ENCODE peak calls at places on chromosomes 7 and 10, in ten cellular contexts. F, A, D, G, Y, R, Z, Q, J and O are unnamed samples.

GRCh38 chr10:47381427-47382379 is 2.4 kb downstream of the ZNF488 start:
- DNase-seq in D (no peak), Y (no peak), R (no peak), A (no peak), G (no peak), J (peak), F (no peak), Z (peak), Q (no peak), O (no peak)

GRCh38 chr10:63707254-63707910 is 186.2 kb downstream of the REEP3 start:
- DNase-seq in R (peak), D (no peak), F (no peak), Z (no peak), J (no peak), A (no peak), G (no peak), Y (peak), Q (peak), O (no peak)

GRCh38 chr10:26550774-26551526 is 112.8 kb downstream of the APBB1IP start:
- DNase-seq in F (no peak), Q (no peak), R (peak), G (no peak), D (no peak), Y (no peak), Z (no peak), J (no peak), A (no peak), O (no peak)

GRCh38 chr7:128728608-128729007 is 10.6 kb upstream of the CALU start:
- DNase-seq in G (no peak), D (no peak), R (no peak), J (no peak), Q (no peak), F (no peak), Z (no peak), Y (peak), A (no peak), O (no peak)

GRCh38 chr10:130432271-130432670 is 296.1 kb downstream of the GLRX3 start:
- DNase-seq in J (no peak), Q (no peak), Z (no peak), D (no peak), F (no peak), G (no peak), R (no peak), A (no peak), Y (no peak), O (no peak)

GRCh38 chr7:35707422-35707821 is 12.5 kb upstream of the HERPUD2 start:
- DNase-seq in J (no peak), R (no peak), Y (no peak), Z (no peak), G (no peak), A (no peak), Q (no peak), F (no peak), D (no peak), O (no peak)

GRCh38 chr10:15518256-15518655 is 147.2 kb upstream of the FAM171A1 start:
- DNase-seq in Z (no peak), R (no peak), F (no peak), Y (peak), Q (no peak), G (no peak), A (no peak), J (no peak), D (no peak), O (no peak)

GRCh38 chr10:133160813-133161471 is 923 bp downstream of the KNDC1 start:
- DNase-seq in Y (no peak), F (no peak), A (no peak), R (no peak), J (no peak), D (no peak), G (no peak), Z (no peak), Q (no peak), O (no peak)

GRCh38 chr7:88091988-88092675 is 127.7 kb downstream of the SRI start:
- DNase-seq in D (no peak), G (no peak), R (no peak), A (no peak), J (no peak), Z (no peak), Q (no peak), F (no peak), Y (no peak), O (no peak)

GRCh38 chr10:11246752-11247467 is 229.2 kb downstream of the CELF2 start:
- DNase-seq in Y (no peak), D (no peak), A (no peak), R (no peak), Z (no peak), Q (no peak), F (no peak), G (no peak), J (no peak), O (no peak)

GRCh38 chr7:5077740-5078139 is 32.1 kb downstream of the RBAK start:
- DNase-seq in R (peak), F (no peak), D (no peak), J (no peak), Q (no peak), Y (no peak), Z (no peak), A (no peak), G (no peak), O (no peak)

DNA sequence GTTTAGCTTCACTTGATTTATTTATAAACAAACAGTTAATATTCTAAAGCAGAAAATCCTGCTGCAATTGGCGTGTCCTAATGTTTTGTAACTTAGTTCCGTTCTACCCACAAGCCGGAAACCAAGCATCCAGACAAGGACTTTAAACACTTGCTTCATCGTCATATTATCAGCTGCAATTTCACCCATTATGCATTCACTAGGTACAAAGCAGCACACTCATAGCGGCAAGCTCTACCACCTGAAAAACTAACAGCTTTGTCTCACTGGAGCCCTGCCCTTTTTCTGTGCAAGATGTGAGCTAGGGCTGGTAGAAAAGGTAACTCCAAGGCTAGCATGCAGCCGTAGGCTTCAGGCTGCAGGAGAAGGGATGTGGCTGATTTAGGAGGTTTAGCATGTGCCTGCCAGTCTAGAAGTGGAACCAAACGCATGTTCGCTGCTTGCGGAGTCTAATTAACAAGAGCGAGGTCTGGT is 43.7 kb upstream of the BPGM start:
- DNase-seq in D (no peak), R (peak), G (no peak), F (no peak), Q (no peak), Z (no peak), A (no peak), Y (peak), J (no peak), O (no peak)
- H3K27ac ChIP-seq in D (peak), R (peak), G (peak), F (no peak), Q (peak), Z (no peak), A (no peak), Y (no peak), J (no peak), O (no peak)

DNA sequence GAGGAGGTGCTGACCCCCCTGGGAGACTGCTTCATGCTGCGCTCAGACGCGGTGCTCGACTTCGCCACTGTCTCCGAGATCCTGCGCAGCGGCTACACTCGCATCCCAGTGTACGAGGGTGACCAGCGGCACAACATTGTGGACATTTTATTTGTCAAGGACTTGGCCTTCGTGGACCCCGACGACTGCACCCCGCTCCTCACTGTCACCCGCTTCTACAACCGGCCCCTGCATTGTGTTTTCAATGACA is 1.4 kb downstream of the CNNM1 start:
- DNase-seq in D (no peak), Z (no peak), G (no peak), J (no peak), R (no peak), A (no peak), Y (no peak), F (no peak), Q (no peak), O (no peak)
- H3K4me3 ChIP-seq in D (peak), Z (no peak), G (no peak), J (peak), R (peak), A (peak), Y (no peak), F (no peak), Q (no peak), O (no peak)

GRCh38 chr7:2661602-2662272 is 26.3 kb upstream of the AMZ1 start:
- DNase-seq in Z (no peak), Q (no peak), F (peak), R (no peak), G (no peak), A (no peak), Y (no peak), D (no peak), J (no peak), O (no peak)

GRCh38 chr7:2661096-2661449 is 26.9 kb upstream of the AMZ1 start:
- DNase-seq in F (no peak), D (no peak), A (no peak), Z (no peak), J (no peak), Y (no peak), R (no peak), G (no peak), Q (no peak), O (no peak)

GRCh38 chr7:2663960-2664359 is 24.0 kb upstream of the AMZ1 start:
- DNase-seq in A (no peak), D (no peak), G (no peak), R (no peak), J (no peak), Z (no peak), Q (no peak), F (peak), Y (no peak), O (no peak)

GRCh38 chr7:2663121-2663886 is 24.7 kb upstream of the AMZ1 start:
- DNase-seq in F (peak), R (no peak), Y (peak), Q (no peak), A (no peak), Z (no peak), G (no peak), D (peak), J (peak), O (no peak)

DNA sequence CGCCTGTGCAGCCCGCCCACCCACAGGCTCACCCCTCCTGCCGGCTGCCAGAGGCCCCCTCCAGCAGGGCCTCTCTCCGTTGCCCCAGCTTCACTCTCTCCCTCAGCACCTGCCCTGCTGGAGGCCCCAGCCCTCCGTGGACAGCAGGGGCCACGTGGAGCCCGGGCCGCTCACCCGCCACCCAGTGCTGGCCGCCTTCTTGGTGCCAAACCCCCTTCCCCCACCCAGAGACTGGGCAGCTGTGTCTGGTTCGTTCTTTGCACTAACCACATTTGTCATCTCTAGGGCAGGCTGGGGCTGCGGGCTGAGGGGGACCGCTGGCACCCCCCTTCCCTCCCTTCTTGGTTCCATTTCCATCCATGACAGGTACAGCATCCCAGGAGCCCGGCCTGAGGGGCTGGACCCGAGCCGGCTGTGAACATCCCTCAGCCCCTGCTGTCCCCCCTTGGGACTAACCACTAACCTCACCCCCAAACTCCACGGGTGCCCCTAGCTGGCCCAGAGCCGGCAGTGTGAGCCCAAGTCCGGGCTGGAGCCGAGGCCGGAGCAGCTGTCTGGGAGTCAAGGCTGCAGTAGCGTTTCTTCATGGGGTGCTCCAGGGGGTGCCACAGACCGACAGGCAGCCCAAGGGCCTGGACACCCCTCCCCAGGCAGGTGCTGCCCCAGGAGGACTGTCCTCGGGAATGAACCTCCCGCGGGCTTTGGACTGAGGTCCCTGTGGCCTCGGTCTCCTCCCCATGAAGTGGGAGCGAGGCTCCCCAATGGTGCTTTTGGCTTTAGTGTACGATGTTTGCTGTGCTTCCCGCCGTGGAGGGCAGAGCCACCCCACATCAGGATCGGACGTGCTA is 25.5 kb upstream of the AMZ1 start:
- DNase-seq in F (peak), A (no peak), D (no peak), G (no peak), Z (no peak), Y (no peak), R (no peak), J (no peak), Q (no peak), O (no peak)
- H3K27ac ChIP-seq in F (no peak), A (no peak), D (no peak), G (no peak), Z (no peak), Y (no peak), R (no peak), J (no peak), Q (no peak), O (no peak)

GRCh38 chr10:89837173-89838001 is 136.0 kb downstream of the KIF20B start:
- DNase-seq in D (peak), F (peak), J (peak), A (no peak), Y (peak), Q (no peak), Z (peak), R (no peak), G (peak), O (peak)
- H3K4me3 ChIP-seq in D (peak), F (peak), J (peak), A (peak), Y (peak), Q (peak), Z (peak), R (no peak), G (peak), O (peak)

DNA sequence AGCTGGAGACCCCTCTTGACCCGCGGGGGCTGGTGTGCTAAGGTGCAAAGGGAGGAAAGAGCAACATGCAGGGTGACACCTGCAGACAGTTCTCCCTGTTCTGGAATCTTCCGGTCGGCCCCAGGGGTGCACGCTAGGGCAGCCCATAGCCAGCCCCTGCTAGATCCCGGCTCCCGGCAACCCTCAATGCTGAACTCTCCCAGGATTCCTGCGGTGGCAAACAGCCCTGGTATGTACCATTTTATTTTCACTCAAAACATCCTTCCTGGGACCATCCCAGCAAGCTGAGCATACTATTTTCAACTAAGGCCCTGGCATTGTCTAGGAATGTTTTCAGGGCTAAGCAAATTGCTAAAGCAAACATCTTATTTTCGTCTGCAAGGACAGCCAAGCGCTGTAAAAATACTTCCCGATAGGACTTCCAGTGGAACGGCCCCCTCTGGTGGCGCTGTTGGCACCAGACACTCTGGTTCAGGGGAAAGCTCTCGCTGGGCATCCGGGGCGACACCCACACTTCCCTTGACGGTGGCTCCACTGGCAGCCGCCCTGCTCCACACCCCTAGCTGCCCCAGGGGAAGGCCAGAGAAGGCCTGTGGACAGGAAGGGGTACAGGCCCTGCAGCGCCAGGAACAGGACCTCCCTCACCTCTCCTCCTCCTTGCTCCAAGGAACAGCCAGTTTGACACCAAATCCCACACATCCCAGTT is 99.4 kb downstream of the CTBP2 start:
- DNase-seq in J (peak), R (peak), Z (peak), D (peak), A (peak), Y (peak), G (peak), Q (peak), F (peak), O (no peak)
- H3K27ac ChIP-seq in J (peak), R (peak), Z (no peak), D (peak), A (no peak), Y (peak), G (peak), Q (peak), F (peak), O (no peak)

GRCh38 chr10:4533626-4534025 is 292.4 kb upstream of the AKR1E2 start:
- DNase-seq in Z (no peak), D (no peak), R (no peak), Y (peak), J (no peak), A (no peak), Q (no peak), G (no peak), F (no peak), O (no peak)

GRCh38 chr10:4535531-4535930 is 290.5 kb upstream of the AKR1E2 start:
- DNase-seq in R (no peak), A (no peak), Y (no peak), G (no peak), F (no peak), Q (no peak), J (no peak), Z (no peak), D (no peak), O (no peak)

GRCh38 chr10:4529266-4529665 is 296.7 kb upstream of the AKR1E2 start:
- DNase-seq in F (no peak), D (no peak), Y (no peak), J (no peak), G (no peak), R (no peak), A (no peak), Z (no peak), Q (no peak), O (no peak)

GRCh38 chr10:4532976-4533375 is 293.0 kb upstream of the AKR1E2 start:
- DNase-seq in Z (no peak), Q (no peak), Y (peak), A (no peak), J (no peak), D (no peak), R (no peak), F (no peak), G (no peak), O (no peak)

DNA sequence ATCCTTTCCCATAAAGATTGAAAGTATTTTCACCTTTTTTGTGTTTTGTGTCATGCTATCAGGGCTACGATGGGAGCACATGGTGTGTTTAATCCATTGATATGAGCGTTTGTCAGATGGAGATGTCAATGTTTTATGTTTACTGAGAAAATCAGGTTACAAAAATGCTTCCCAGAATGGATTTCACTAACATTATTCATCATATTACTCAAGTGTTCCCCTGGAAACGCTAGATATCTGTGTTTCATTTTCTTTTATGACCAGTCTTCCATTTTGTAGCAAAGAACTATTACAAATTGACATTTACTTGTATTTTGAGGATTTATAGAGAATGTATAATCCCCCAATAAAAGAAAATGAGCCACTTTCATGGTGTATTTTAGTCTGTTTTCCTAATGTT is 293.5 kb upstream of the AKR1E2 start:
- DNase-seq in D (no peak), Z (no peak), A (no peak), G (no peak), J (no peak), Q (no peak), R (no peak), Y (peak), F (no peak), O (no peak)
- H3K4me3 ChIP-seq in D (no peak), Z (no peak), A (no peak), G (no peak), J (no peak), Q (no peak), R (no peak), Y (no peak), F (no peak), O (no peak)

GRCh38 chr7:151810434-151811232 is 66.3 kb downstream of the PRKAG2 start:
- DNase-seq in Y (no peak), A (no peak), Q (no peak), D (peak), Z (no peak), G (peak), R (no peak), J (peak), F (no peak), O (no peak)
- H3K27ac ChIP-seq in Y (no peak), A (no peak), Q (no peak), D (no peak), Z (no peak), G (no peak), R (peak), J (peak), F (no peak), O (no peak)

GRCh38 chr7:95324396-95324795 is at the start of gene PON1:
- DNase-seq in F (no peak), J (no peak), Y (no peak), G (no peak), R (no peak), A (no peak), D (no peak), Q (no peak), Z (no peak), O (no peak)
- H3K4me3 ChIP-seq in F (no peak), J (no peak), Y (no peak), G (no peak), R (peak), A (no peak), D (no peak), Q (no peak), Z (no peak), O (peak)

DNA sequence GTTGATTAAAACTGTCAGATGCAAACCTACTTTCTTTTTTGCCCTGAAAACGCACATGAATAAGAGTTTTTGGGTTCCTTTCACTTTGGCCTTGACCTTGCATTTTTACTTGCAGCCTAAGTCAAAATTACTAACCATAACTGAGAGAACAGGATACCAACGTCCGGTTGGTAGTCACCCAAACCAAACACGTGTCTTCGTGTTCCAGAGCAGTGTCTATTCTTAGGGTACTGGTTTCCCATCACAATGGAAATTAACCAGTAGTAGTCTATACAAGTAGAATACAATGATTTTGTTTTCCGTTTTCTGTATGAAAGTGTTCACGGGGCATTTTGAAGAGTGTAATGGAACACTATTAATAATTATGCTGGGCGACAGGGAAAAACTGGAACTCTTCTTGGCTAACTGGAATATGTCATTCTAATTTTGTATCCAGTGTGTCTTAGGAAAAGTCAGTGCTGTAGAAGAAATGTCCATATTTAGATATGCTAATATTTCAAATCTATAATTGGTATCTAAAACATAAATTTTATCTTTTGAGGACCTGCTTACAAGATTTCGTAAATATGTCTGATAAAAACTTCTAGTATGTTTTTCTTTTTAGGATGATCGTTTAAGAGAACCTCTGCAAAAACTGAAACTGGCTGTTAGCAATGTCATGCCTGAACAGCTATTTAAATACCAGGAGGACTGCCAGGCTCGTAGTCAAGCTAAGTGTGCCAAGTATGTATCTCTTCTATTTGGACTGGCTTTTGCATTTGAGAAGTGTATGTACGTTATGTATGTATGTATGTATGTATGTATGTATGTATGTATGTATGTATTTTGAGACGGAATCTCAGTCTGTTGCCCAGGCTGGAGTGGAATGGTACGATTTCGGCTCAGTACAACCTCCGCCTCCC is 40.9 kb downstream of the UBN2 start:
- DNase-seq in Q (no peak), G (no peak), R (no peak), F (no peak), A (no peak), D (no peak), J (no peak), Y (no peak), Z (no peak), O (no peak)
- H3K27ac ChIP-seq in Q (no peak), G (no peak), R (no peak), F (peak), A (no peak), D (no peak), J (no peak), Y (no peak), Z (no peak), O (no peak)